ENCODE peak calls at places on chromosomes 4 and X, in five cellular contexts. H is SW480; Z is GM23338; L is stimulated activated CD4-positive, alpha-beta T cell treated with anti-CD3 and anti-CD28 coated beads, Interleukin-15, amount 100 ng/mL, for 1 hour; R is ecto neural progenitor cell. O is an unnamed sample.

GRCh38 chr4:39637572-39638357 is 900 bp downstream of the SMIM14 start:
- DNase-seq in H (peak; percentile 64), Z (peak; percentile 95), L (no peak), R (peak; percentile 69), O (no peak)

GRCh38 chr4:113502476-113502875 is 259.1 kb downstream of the CAMK2D start:
- DNase-seq in H (no peak), Z (no peak), L (no peak), R (no peak), O (no peak)

GRCh38 chr4:17475481-17475880 is 36.4 kb downstream of the QDPR start:
- DNase-seq in H (no peak), Z (no peak), L (no peak), R (no peak), O (no peak)

GRCh38 chr4:8039290-8039689 is 99.6 kb upstream of the AFAP1 start:
- DNase-seq in H (no peak), Z (peak; percentile 67), L (no peak), R (peak; percentile 63), O (no peak)

GRCh38 chr4:76144546-76144945 is 3.7 kb downstream of the NUP54 start:
- DNase-seq in H (no peak), Z (no peak), L (no peak), R (no peak), O (no peak)

GRCh38 chr4:26124753-26125236 is 196.0 kb upstream of the RBPJ start:
- DNase-seq in H (no peak), Z (peak; percentile 20), L (no peak), R (no peak), O (no peak)

GRCh38 chr4:110945600-110945999 is 322.7 kb upstream of the PITX2 start:
- DNase-seq in H (no peak), Z (no peak), L (no peak), R (no peak), O (no peak)

GRCh38 chr4:2832309-2832980 is 11.2 kb upstream of the ADD1 start:
- DNase-seq in H (no peak), Z (no peak), L (no peak), R (no peak), O (no peak)

GRCh38 chr4:73740353-73740778 is at the start of gene CXCL8:
- DNase-seq in H (peak; percentile 55), Z (peak; percentile 7), L (no peak), R (no peak), O (peak; percentile 87)

GRCh38 chr4:24857996-24858395 is 54.8 kb downstream of the CCDC149 start:
- DNase-seq in H (no peak), Z (no peak), L (no peak), R (no peak), O (no peak)

GRCh38 chrX:21723097-21723496 is 34.8 kb downstream of the SMPX start:
- DNase-seq in H (no peak), Z (peak; percentile 24), L (no peak), R (no peak), O (no peak)

GRCh38 chr4:145912391-145912790 is 26.2 kb downstream of the ZNF827 start:
- DNase-seq in H (no peak), Z (no peak), L (no peak), R (no peak), O (no peak)

GRCh38 chr4:53507671-53508286 is 83.5 kb downstream of the LNX1 start:
- DNase-seq in H (peak; percentile 63), Z (no peak), L (no peak), R (no peak), O (no peak)

GRCh38 chr4:89572224-89572858 is 264.6 kb downstream of the SNCA start:
- DNase-seq in H (no peak), Z (peak; percentile 10), L (no peak), R (no peak), O (no peak)

GRCh38 chrX:150348365-150348764 is 14.8 kb upstream of the MAMLD1 start:
- DNase-seq in H (peak; percentile 67), Z (peak; percentile 76), L (no peak), R (peak; percentile 60), O (no peak)

GRCh38 chr4:1225272-1226166 is 23.4 kb downstream of the CTBP1 start:
- DNase-seq in H (no peak), Z (no peak), L (no peak), R (no peak), O (no peak)

GRCh38 chr4:23165669-23166068 is 472.9 kb downstream of the GBA3 start:
- DNase-seq in H (no peak), Z (no peak), L (no peak), R (no peak), O (no peak)

GRCh38 chr4:109164011-109164410 is 138.4 kb downstream of the COL25A1 start:
- DNase-seq in H (no peak), Z (peak; percentile 54), L (no peak), R (no peak), O (no peak)

GRCh38 chr4:184807797-184808718 is 17.7 kb downstream of the ACSL1 start:
- DNase-seq in H (peak; percentile 50), Z (peak; percentile 91), L (no peak), R (peak; percentile 73), O (no peak)

GRCh38 chr4:87114245-87115062 is 106.0 kb downstream of the KLHL8 start:
- DNase-seq in H (no peak), Z (peak; percentile 74), L (no peak), R (no peak), O (no peak)

GRCh38 chrX:15930585-15930984 is 76.0 kb upstream of the AP1S2 start:
- DNase-seq in H (peak; percentile 39), Z (peak; percentile 64), L (no peak), R (no peak), O (no peak)

GRCh38 chrX:27915617-27916016 is 65.6 kb downstream of the DCAF8L1 start:
- DNase-seq in H (no peak), Z (no peak), L (no peak), R (no peak), O (no peak)

GRCh38 chr4:2489081-2489805 is 20.3 kb downstream of the RNF4 start:
- DNase-seq in H (no peak), Z (peak; percentile 17), L (no peak), R (no peak), O (no peak)

GRCh38 chr4:164572877-164573279 is 181.1 kb upstream of the SMIM31 start:
- DNase-seq in H (no peak), Z (no peak), L (no peak), R (no peak), O (no peak)

GRCh38 chrX:106726485-106727437 is at the start of gene RNF128:
- DNase-seq in H (peak; percentile 78), Z (peak; percentile 89), L (no peak), R (peak; percentile 61), O (no peak)

GRCh38 chrX:116194649-116195048 is 24.1 kb downstream of the AGTR2 start:
- DNase-seq in H (no peak), Z (no peak), L (no peak), R (no peak), O (no peak)

O was measured in Panc1.